ENCODE peak calls at places on chromosomes 16 and 17, in four cellular contexts. S, G, B and J are unnamed samples.
A peak's percentile ranks its signal among the peaks of the same experiment; 100 is the strongest.

GRCh38 chr16:22307838-22308237 is 10.6 kb downstream of the POLR3E start:
- DNase-seq in S (no peak), G (no peak), B (no peak), J (no peak)

GRCh38 chr16:89270666-89271345 is 53.3 kb downstream of the ZNF778 start:
- DNase-seq in S (no peak), G (no peak), B (no peak), J (no peak)

GRCh38 chr16:30998852-30999761 is 11.3 kb downstream of the STX1B start:
- DNase-seq in S (no peak), G (no peak), B (no peak), J (no peak)

GRCh38 chr17:58121925-58122324 is 26.3 kb upstream of the OR4D1 start:
- DNase-seq in S (no peak), G (peak; percentile 20), B (no peak), J (peak; percentile 52)

GRCh38 chr17:58111676-58112075 is 28.5 kb downstream of the DYNLL2 start:
- DNase-seq in S (no peak), G (no peak), B (no peak), J (no peak)

GRCh38 chr16:21160276-21160675 is 1.8 kb downstream of the LDAF1 start:
- DNase-seq in S (no peak), G (no peak), B (no peak), J (no peak)

GRCh38 chr16:4408323-4408690 is 8.1 kb downstream of the CORO7 start:
- DNase-seq in S (no peak), G (no peak), B (no peak), J (no peak)

GRCh38 chr17:32288600-32288999 is 23.0 kb downstream of the RHBDL3 start:
- DNase-seq in S (no peak), G (no peak), B (no peak), J (peak; percentile 76)

GRCh38 chr17:8155341-8156173 is 3.4 kb upstream of the PER1 start:
- DNase-seq in S (no peak), G (no peak), B (peak; percentile 39), J (peak; percentile 51)

GRCh38 chr17:46977750-46978488 is 1.1 kb downstream of the RPRML start:
- DNase-seq in S (no peak), G (no peak), B (no peak), J (no peak)

GRCh38 chr17:67620636-67621035 is 97.1 kb upstream of the NOL11 start:
- DNase-seq in S (no peak), G (no peak), B (no peak), J (no peak)

GRCh38 chr17:50585893-50586292 is 25.4 kb downstream of the CACNA1G start:
- DNase-seq in S (no peak), G (no peak), B (no peak), J (no peak)

GRCh38 chr17:68707032-68707431 is 105.9 kb upstream of the FAM20A start:
- DNase-seq in S (no peak), G (peak; percentile 41), B (no peak), J (peak; percentile 31)

GRCh38 chr17:82754297-82755208 is 2.7 kb downstream of the TBCD start:
- DNase-seq in S (no peak), G (peak; percentile 15), B (no peak), J (peak; percentile 30)

GRCh38 chr16:47309581-47310312 is 151.1 kb downstream of the ITFG1 start:
- DNase-seq in S (no peak), G (no peak), B (no peak), J (peak; percentile 37)

GRCh38 chr17:69574257-69575197 is 160.0 kb downstream of the MAP2K6 start:
- DNase-seq in S (no peak), G (peak; percentile 56), B (no peak), J (peak; percentile 87)

GRCh38 chr16:9047689-9048301 is 43.6 kb upstream of the HAPSTR1 start:
- DNase-seq in S (peak; percentile 84), G (peak; percentile 100), B (peak; percentile 87), J (peak; percentile 99)
- H3K4me3 ChIP-seq in S (no peak overlapping the region), G (no peak overlapping the region), B (no peak overlapping the region), J (no peak overlapping the region)

GRCh38 chr17:39294060-39294459 is 68.3 kb upstream of the STAC2 start:
- DNase-seq in S (no peak), G (no peak), B (no peak), J (no peak)
- TF ChIP-seq CTCF in S (no peak), G (no peak), B (no peak), J (no peak)

GRCh38 chr17:1259910-1260389 is 10.3 kb upstream of the BHLHA9 start:
- DNase-seq in S (no peak), G (peak; percentile 44), B (no peak), J (peak; percentile 50)
- H3K4me3 ChIP-seq in S (peak overlapping the region; percentile 24), G (peak overlapping the region; percentile 57), B (peak overlapping the region; percentile 40), J (peak overlapping the region; percentile 61)

DNA sequence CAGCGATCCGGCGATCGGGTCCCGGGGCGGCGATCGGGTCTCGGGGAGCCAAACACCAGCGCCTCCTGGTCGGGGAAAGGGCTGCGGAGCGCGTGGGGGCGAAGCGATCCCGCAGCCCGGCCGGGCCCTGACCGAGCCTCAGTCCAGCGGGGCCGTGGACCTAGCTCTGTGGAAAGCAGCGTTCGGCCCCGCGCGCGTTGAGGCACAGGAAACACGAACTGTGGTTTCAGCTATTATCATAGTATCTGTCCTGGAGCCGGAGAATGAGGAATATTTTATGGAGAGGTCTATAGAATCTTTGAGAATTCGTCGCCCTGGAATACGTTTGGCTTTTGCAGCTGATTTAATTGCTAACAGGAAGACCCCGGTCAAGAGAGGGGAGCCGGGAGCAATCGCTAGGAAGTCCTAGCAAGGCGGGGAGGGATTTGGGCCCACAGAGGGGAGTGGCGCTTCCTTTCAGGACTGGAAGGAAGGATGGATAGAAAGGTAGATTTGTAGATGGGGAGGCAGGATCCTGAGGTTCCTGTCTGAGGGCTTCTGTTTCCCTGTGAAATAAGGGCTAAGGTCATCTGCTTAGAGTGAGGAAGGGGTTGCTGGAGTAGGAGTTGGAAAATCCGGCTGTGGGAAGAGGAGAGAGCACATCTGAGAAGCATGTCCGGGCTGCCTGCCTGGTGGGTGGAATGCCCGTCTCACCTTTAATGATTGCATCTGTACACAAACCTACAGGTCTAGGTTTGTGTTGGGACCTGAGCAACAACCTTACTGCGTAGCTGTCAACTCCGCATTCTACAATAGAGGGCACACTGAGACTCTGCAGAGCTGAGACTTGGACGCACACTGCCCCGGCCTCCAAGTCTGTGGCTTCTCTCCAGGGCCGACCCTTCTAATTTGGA is 770 bp downstream of the CCNF start:
- DNase-seq in S (no peak), G (peak; percentile 40), B (no peak), J (peak; percentile 47)
- TF ChIP-seq CTCF in S (peak; percentile 6), G (no peak), B (no peak), J (peak; percentile 42)

GRCh38 chr16:67806428-67807147 is at the start of the genes RANBP10 and TSNAXIP1:
- DNase-seq in S (peak; percentile 99), G (peak; percentile 99), B (peak; percentile 98), J (peak; percentile 100)
- H3K4me3 ChIP-seq in S (peak within 1 kb of the TSS; percentile 72), G (peak within 1 kb of the TSS; percentile 97), B (peak within 1 kb of the TSS; percentile 89), J (peak within 1 kb of the TSS; percentile 92)

DNA sequence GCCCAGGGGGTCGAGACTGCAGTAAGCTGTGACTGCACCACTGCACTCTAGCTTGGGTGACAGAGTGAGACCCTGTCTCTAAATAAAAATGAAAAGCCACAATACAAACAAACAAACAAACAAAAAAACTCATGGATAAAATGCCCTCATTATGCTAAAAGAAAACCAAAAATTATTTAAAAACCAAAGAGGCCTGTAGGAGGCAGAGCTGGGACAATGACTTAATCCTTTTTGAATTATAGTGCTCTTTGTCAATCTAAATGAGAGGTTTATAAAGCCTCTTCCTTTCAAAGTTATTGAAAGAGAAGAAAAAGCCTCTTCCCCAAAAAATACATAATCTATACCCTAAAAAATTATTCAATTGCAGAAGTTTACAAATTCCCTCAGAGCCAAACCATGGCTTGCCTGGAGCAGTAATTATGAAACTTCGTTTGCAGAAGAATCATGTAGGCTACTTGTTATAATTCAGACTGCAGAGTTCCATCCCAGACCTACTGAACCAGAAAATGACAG is 18.5 kb downstream of the CRLF3 start:
- DNase-seq in S (no peak), G (no peak), B (no peak), J (no peak)
- TF ChIP-seq CTCF in S (peak; percentile 9), G (peak; percentile 20), B (no peak), J (peak; percentile 39)

GRCh38 chr17:4261452-4261851 is 2.3 kb downstream of the ANKFY1 start:
- DNase-seq in S (no peak), G (no peak), B (no peak), J (peak; percentile 30)
- H3K4me3 ChIP-seq in S (no peak overlapping the region), G (no peak overlapping the region), B (no peak overlapping the region), J (no peak overlapping the region)

GRCh38 chr16:81585785-81586184 is 141.2 kb downstream of the CMIP start:
- DNase-seq in S (no peak), G (no peak), B (no peak), J (peak; percentile 23)
- TF ChIP-seq CTCF in S (peak; percentile 45), G (peak; percentile 16), B (no peak), J (peak; percentile 57)

GRCh38 chr17:35747540-35748017 is 5.5 kb downstream of the GAS2L2 start:
- DNase-seq in S (peak; percentile 91), G (peak; percentile 87), B (peak; percentile 73), J (peak; percentile 91)

GRCh38 chr17:35750526-35751395 is 2.3 kb downstream of the GAS2L2 start:
- DNase-seq in S (no peak), G (no peak), B (no peak), J (no peak)

GRCh38 chr17:35748979-35749378 is 4.1 kb downstream of the GAS2L2 start:
- DNase-seq in S (no peak), G (no peak), B (no peak), J (no peak)

GRCh38 chr17:35748323-35748960 is 4.6 kb downstream of the GAS2L2 start:
- DNase-seq in S (no peak), G (peak; percentile 55), B (no peak), J (no peak)

DNA sequence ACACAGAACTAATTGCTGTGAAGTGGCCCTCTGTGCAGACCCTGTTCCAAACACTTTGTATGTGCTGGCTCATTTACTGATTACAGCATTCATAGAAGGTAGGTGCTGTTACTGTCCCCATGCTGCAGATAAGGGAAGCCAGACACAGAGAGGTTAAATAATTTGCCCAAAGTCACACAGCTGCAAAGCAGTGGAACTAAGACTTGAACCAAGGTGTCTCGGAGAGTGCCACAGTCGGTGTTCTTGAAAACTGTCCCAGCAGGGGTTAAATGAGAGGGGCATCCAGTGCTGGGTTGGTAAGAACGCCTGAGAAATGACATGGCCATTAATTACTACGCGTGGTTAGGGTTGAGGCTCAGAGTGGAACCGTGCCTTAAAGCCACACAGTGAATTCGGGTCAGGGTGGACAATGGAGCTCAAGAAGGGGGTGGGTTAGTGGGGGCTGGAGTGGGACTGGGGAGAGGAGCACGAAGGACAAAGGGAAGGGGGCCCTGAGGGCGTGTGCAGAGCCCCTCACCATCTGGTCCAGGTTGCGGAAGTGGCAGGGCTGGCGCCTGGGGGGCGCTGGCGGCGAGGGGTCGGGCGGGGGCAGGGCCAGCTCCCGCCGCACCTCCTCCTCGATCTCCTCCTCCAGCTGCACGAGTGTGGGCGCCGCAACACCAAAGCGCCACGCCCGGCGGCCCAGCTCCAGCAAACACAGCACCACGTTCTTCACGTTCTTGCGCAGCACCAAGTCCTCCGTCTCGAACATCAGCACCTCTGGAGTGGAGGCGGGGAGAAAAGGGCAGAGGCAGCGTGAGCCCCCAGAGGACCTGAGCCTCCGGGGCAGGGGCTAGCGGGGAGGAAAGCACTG is 3.3 kb downstream of the GAS2L2 start:
- DNase-seq in S (no peak), G (peak; percentile 61), B (no peak), J (peak; percentile 51)
- H3K4me3 ChIP-seq in S (no peak overlapping the region), G (peak overlapping the region; percentile 18), B (no peak overlapping the region), J (peak overlapping the region; percentile 21)